ENCODE peak calls at places on chromosome 18, in five cellular contexts. One of them, this sample, is unnamed.

GRCh38 chr18:46917808-46918600 is 602 bp downstream of the KATNAL2 start:
- DNase-seq in mammary epithelial cell: peak
- DNase-seq in GDM1: no peak
- DNase-seq in PC-9: peak
- DNase-seq in T-helper 9 cell: no peak
- DNase-seq in this sample: no peak

GRCh38 chr18:61764381-61764780 is 128.4 kb downstream of the RNF152 start:
- DNase-seq in mammary epithelial cell: peak
- DNase-seq in GDM1: no peak
- DNase-seq in PC-9: no peak
- DNase-seq in T-helper 9 cell: no peak
- DNase-seq in this sample: no peak

GRCh38 chr18:65429601-65430000 is 321.2 kb upstream of the CDH7 start:
- DNase-seq in mammary epithelial cell: no peak
- DNase-seq in GDM1: no peak
- DNase-seq in PC-9: no peak
- DNase-seq in T-helper 9 cell: no peak
- DNase-seq in this sample: no peak

GRCh38 chr18:8730080-8730827 is 24.9 kb downstream of the MTCL1 start:
- DNase-seq in mammary epithelial cell: no peak
- DNase-seq in GDM1: no peak
- DNase-seq in PC-9: peak
- DNase-seq in T-helper 9 cell: no peak
- DNase-seq in this sample: no peak

GRCh38 chr18:78293940-78294401 is 685.6 kb upstream of the SALL3 start:
- DNase-seq in mammary epithelial cell: no peak
- DNase-seq in GDM1: no peak
- DNase-seq in PC-9: no peak
- DNase-seq in T-helper 9 cell: no peak
- DNase-seq in this sample: no peak

GRCh38 chr18:54774423-54774822 is 53.9 kb upstream of the RAB27B start:
- DNase-seq in mammary epithelial cell: no peak
- DNase-seq in GDM1: no peak
- DNase-seq in PC-9: no peak
- DNase-seq in T-helper 9 cell: no peak
- DNase-seq in this sample: no peak

GRCh38 chr18:38526922-38527321 is 961.3 kb upstream of the CELF4 start:
- DNase-seq in mammary epithelial cell: peak
- DNase-seq in GDM1: no peak
- DNase-seq in PC-9: no peak
- DNase-seq in T-helper 9 cell: no peak
- DNase-seq in this sample: no peak

GRCh38 chr18:49910019-49910418 is 96.7 kb upstream of the ACAA2 start:
- DNase-seq in mammary epithelial cell: no peak
- DNase-seq in GDM1: no peak
- DNase-seq in PC-9: no peak
- DNase-seq in T-helper 9 cell: no peak
- DNase-seq in this sample: no peak

GRCh38 chr18:58599106-58599505 is 29.8 kb downstream of the ALPK2 start:
- DNase-seq in mammary epithelial cell: no peak
- DNase-seq in GDM1: no peak
- DNase-seq in PC-9: no peak
- DNase-seq in T-helper 9 cell: no peak
- DNase-seq in this sample: no peak

GRCh38 chr18:5103286-5103685 is 93.8 kb downstream of the AKAIN1 start:
- DNase-seq in mammary epithelial cell: no peak
- DNase-seq in GDM1: no peak
- DNase-seq in PC-9: no peak
- DNase-seq in T-helper 9 cell: no peak
- DNase-seq in this sample: no peak

GRCh38 chr18:14914771-14915170 is 166.8 kb downstream of the ANKRD30B start:
- DNase-seq in mammary epithelial cell: peak
- DNase-seq in GDM1: no peak
- DNase-seq in PC-9: no peak
- DNase-seq in T-helper 9 cell: no peak
- DNase-seq in this sample: no peak